ENCODE peak calls at places on chromosomes 6 and 20, in four cellular contexts. D, X, U and Q are unnamed samples.

GRCh38 chr6:87705070-87705691 is 3.1 kb upstream of the AKIRIN2 start:
- DNase-seq in U (no peak), X (no peak), D (no peak), Q (peak)

GRCh38 chr6:134415194-134415593 is 97.3 kb upstream of the SGK1 start:
- DNase-seq in X (no peak), U (no peak), D (no peak), Q (no peak)

GRCh38 chr6:136089885-136090284 is 160.2 kb downstream of the MTFR2 start:
- DNase-seq in U (no peak), X (no peak), D (no peak), Q (peak)

GRCh38 chr20:50056408-50056926 is 56.5 kb downstream of the UBE2V1 start:
- DNase-seq in X (no peak), D (no peak), U (no peak), Q (no peak)

GRCh38 chr6:109523478-109523877 is 40.5 kb upstream of the ZBTB24 start:
- DNase-seq in D (no peak), X (no peak), U (no peak), Q (peak)

GRCh38 chr6:45118684-45119230 is 209.4 kb upstream of the RUNX2 start:
- DNase-seq in D (no peak), X (no peak), U (no peak), Q (no peak)

GRCh38 chr20:62590301-62591121 is 51.8 kb upstream of the SLCO4A1 start:
- DNase-seq in X (no peak), D (no peak), U (no peak), Q (peak)

GRCh38 chr6:149728499-149729234 is 10.8 kb upstream of the LATS1 start:
- DNase-seq in U (no peak), X (peak), D (no peak), Q (no peak)

GRCh38 chr6:154447929-154448328 is 62.6 kb downstream of the CNKSR3 start:
- DNase-seq in D (no peak), X (no peak), U (no peak), Q (peak)

GRCh38 chr20:37373020-37373592 is 27.2 kb downstream of the SRC start:
- DNase-seq in X (no peak), U (no peak), D (no peak), Q (no peak)

GRCh38 chr20:63342561-63343459 is 18.3 kb downstream of the CHRNA4 start:
- DNase-seq in X (no peak), U (no peak), D (no peak), Q (no peak)

GRCh38 chr6:109102762-109103161 is 7.5 kb downstream of the CEP57L1 start:
- DNase-seq in X (no peak), U (no peak), D (no peak), Q (no peak)

GRCh38 chr6:16687045-16687444 is 74.2 kb downstream of the ATXN1 start:
- DNase-seq in X (no peak), U (no peak), D (no peak), Q (no peak)

GRCh38 chr6:36350082-36350481 is 13.4 kb upstream of the BNIP5 start:
- DNase-seq in U (no peak), D (no peak), X (no peak), Q (no peak)

GRCh38 chr6:85726206-85726605 is 83.5 kb upstream of the SYNCRIP start:
- DNase-seq in D (no peak), U (no peak), X (peak), Q (no peak)

GRCh38 chr20:37777556-37777955 is 83.7 kb downstream of the CTNNBL1 start:
- DNase-seq in X (no peak), U (no peak), D (no peak), Q (peak)

GRCh38 chr6:125393449-125393858 is 91.7 kb upstream of the HDDC2 start:
- DNase-seq in D (no peak), X (no peak), U (no peak), Q (no peak)

GRCh38 chr6:27565839-27566779 is 93.2 kb upstream of the ZNF184 start:
- DNase-seq in D (peak), X (peak), U (no peak), Q (no peak)

GRCh38 chr6:137357263-137357947 is 136.8 kb downstream of the OLIG3 start:
- DNase-seq in U (no peak), D (no peak), X (no peak), Q (no peak)

GRCh38 chr6:41931792-41932191 is 9.8 kb downstream of the CCND3 start:
- DNase-seq in U (no peak), D (no peak), X (no peak), Q (no peak)

GRCh38 chr6:127937102-127937501 is 36.2 kb upstream of the THEMIS start:
- DNase-seq in D (no peak), U (no peak), X (no peak), Q (peak)

GRCh38 chr20:60268502-60268901 is 310.3 kb downstream of the CDH26 start:
- DNase-seq in D (no peak), X (no peak), U (no peak), Q (no peak)

GRCh38 chr20:20520776-20521175 is 152.9 kb downstream of the INSM1 start:
- DNase-seq in X (no peak), D (no peak), U (no peak), Q (peak)

GRCh38 chr6:10584607-10585006 is 63.5 kb downstream of the GCNT2 start:
- DNase-seq in U (no peak), X (no peak), D (no peak), Q (no peak)

GRCh38 chr6:163756079-163756478 is 341.6 kb downstream of the QKI start:
- DNase-seq in U (no peak), X (no peak), D (no peak), Q (peak)

GRCh38 chr6:82957171-82957894 is 108.3 kb downstream of the UBE3D start:
- DNase-seq in D (no peak), U (no peak), X (peak), Q (peak)

GRCh38 chr6:42287756-42288155 is 70.1 kb upstream of the MRPS10 start:
- DNase-seq in D (no peak), U (no peak), X (no peak), Q (no peak)

GRCh38 chr6:166236586-166236985 is 68.9 kb upstream of the TBXT start:
- DNase-seq in X (no peak), D (no peak), U (no peak), Q (no peak)

GRCh38 chr6:142146828-142147662 is at the start of the genes NMBR and VTA1:
- DNase-seq in D (peak), U (peak), X (peak), Q (peak)

GRCh38 chr6:90140683-90141082 is 156.0 kb downstream of the BACH2 start:
- DNase-seq in X (no peak), U (no peak), D (no peak), Q (no peak)
- H4K5ac ChIP-seq in X (no peak), U (no peak), D (no peak), Q (no peak)

GRCh38 chr20:23255106-23255505 is 95.5 kb upstream of the NXT1 start:
- DNase-seq in U (no peak), D (no peak), X (no peak), Q (no peak)
- H4K5ac ChIP-seq in U (no peak), D (no peak), X (no peak), Q (no peak)

DNA sequence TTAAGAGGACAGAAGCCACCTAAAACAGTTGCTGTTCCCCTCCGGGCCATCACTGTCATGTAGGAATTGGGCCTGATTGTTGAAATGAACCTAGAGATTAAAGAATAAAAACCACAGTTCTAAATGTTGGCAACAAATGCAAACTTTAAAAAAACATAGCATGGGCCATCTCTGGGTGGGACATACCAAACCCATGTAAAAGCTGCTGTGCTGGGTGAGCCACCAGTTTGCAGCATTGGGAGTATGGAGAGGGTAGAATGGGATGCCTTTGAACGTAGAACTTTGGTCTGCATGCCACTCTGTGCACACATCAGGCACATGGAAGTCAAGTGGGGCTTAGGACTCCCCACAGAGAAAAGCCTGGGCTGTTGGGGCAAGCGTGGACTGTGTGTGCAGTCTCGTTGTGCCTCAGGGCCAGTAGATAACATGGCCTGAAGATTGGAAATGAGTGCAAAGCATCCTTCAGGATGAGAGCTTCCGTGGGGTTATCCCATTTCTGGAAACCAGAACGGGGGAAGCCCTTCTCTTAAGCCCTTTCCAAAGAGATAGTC is 28.1 kb downstream of the EPB41L1 start:
- DNase-seq in U (no peak), X (no peak), D (no peak), Q (no peak)
- H4K5ac ChIP-seq in U (no peak), X (no peak), D (no peak), Q (peak)

GRCh38 chr20:53265304-53265875 is 293.2 kb downstream of the TSHZ2 start:
- DNase-seq in U (no peak), D (no peak), X (no peak), Q (no peak)
- H4K5ac ChIP-seq in U (no peak), D (no peak), X (no peak), Q (no peak)

DNA sequence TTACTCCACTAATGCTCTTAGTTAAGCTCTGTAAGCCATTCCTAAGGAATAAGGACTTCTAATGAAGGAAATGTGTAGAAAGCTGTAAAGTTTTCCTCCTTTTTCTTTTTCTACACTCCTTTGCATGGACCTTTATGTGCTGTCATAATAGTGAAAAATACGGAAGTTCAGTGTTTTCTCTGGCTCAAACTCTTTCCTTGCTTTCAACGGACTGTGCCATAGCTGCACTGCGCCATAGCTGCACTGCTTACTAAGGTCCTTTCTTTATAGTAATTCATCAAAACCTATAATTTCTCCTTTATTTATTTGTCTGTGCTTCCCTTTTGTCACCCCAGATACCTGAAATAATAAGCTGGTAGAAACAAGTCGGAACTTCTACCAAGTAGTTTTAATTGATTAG is 67.3 kb downstream of the RNF144B start:
- DNase-seq in D (no peak), X (no peak), U (no peak), Q (no peak)
- H4K5ac ChIP-seq in D (no peak), X (no peak), U (no peak), Q (no peak)

GRCh38 chr20:23868321-23868720 is 11.2 kb downstream of the CST5 start:
- DNase-seq in X (peak), D (peak), U (no peak), Q (no peak)
- H4K5ac ChIP-seq in X (no peak), D (no peak), U (no peak), Q (no peak)

GRCh38 chr20:5297280-5298004 is 19.3 kb downstream of the PROKR2 start:
- DNase-seq in D (no peak), X (no peak), U (no peak), Q (no peak)
- H4K5ac ChIP-seq in D (no peak), X (no peak), U (no peak), Q (no peak)

GRCh38 chr6:130362128-130362527 is 3.7 kb upstream of the TMEM200A start:
- DNase-seq in D (no peak), X (peak), U (no peak), Q (no peak)
- H4K5ac ChIP-seq in D (no peak), X (no peak), U (no peak), Q (no peak)

GRCh38 chr20:48295445-48295903 is 510.2 kb upstream of the SULF2 start:
- DNase-seq in D (peak), U (peak), X (peak), Q (peak)
- H4K5ac ChIP-seq in D (peak), U (no peak), X (no peak), Q (no peak)